ENCODE peak calls at places on chromosomes 3 and 15, in seven cellular contexts. M is DMS153; E is NCI-H2081; Q is hepatic stellate cell; F is cerebellar cortex; J is activated CD8-positive, alpha-beta memory T cell treated with anti-CD3 and anti-CD28 coated beads, Interleukin-2, amount 50 U/mL, for 48 hours; C is thoracic aorta. Z is an unnamed sample.

GRCh38 chr3:119891944-119892721 is 110.2 kb downstream of the NR1I2 start:
- DNase-seq in M (no peak), E (peak; percentile 72), Q (peak; percentile 9), F (peak; percentile 73), J (no peak), C (no peak), Z (peak; percentile 75)

GRCh38 chr15:98787936-98788757 is 139.8 kb downstream of the IGF1R start:
- DNase-seq in M (no peak), E (no peak), Q (no peak), F (no peak), J (no peak), C (no peak), Z (no peak)

GRCh38 chr3:170222647-170223541 is 670 bp downstream of the PRKCI start:
- DNase-seq in M (peak; percentile 2), E (peak; percentile 32), Q (peak; percentile 47), F (peak; percentile 58), J (no peak), C (peak; percentile 5), Z (no peak)

GRCh38 chr3:115758076-115758763 is 134.9 kb downstream of the GAP43 start:
- DNase-seq in M (peak; percentile 41), E (peak; percentile 37), Q (no peak), F (no peak), J (no peak), C (no peak), Z (no peak)

GRCh38 chr3:17935217-17935616 is 192.8 kb upstream of the TBC1D5 start:
- DNase-seq in M (peak; percentile 50), E (no peak), Q (no peak), F (no peak), J (no peak), C (no peak), Z (peak; percentile 70)

GRCh38 chr15:31230630-31231485 is 95.8 kb upstream of the KLF13 start:
- DNase-seq in M (no peak), E (no peak), Q (no peak), F (no peak), J (no peak), C (no peak), Z (no peak)

GRCh38 chr15:100772478-100773378 is 106.9 kb upstream of the ALDH1A3 start:
- DNase-seq in M (no peak), E (no peak), Q (no peak), F (no peak), J (no peak), C (no peak), Z (no peak)

GRCh38 chr3:192207239-192207638 is 520.1 kb downstream of the FGF12 start:
- DNase-seq in M (no peak), E (no peak), Q (no peak), F (no peak), J (no peak), C (no peak), Z (no peak)

GRCh38 chr3:192772495-192772894 is 45.2 kb upstream of the FGF12 start:
- DNase-seq in M (peak; percentile 6), E (peak; percentile 72), Q (peak; percentile 21), F (peak; percentile 67), J (no peak), C (no peak), Z (peak; percentile 21)

GRCh38 chr3:117892431-117892841 is 1142.2 kb downstream of the IGSF11 start:
- DNase-seq in M (no peak), E (no peak), Q (no peak), F (no peak), J (no peak), C (no peak), Z (no peak)

GRCh38 chr15:98730860-98731711 is 82.7 kb downstream of the IGF1R start:
- DNase-seq in M (no peak), E (no peak), Q (no peak), F (no peak), J (no peak), C (no peak), Z (no peak)

GRCh38 chr3:27708246-27708645 is 13.9 kb downstream of the EOMES start:
- DNase-seq in M (no peak), E (no peak), Q (no peak), F (no peak), J (no peak), C (no peak), Z (no peak)

GRCh38 chr15:63532307-63532744 is 27.9 kb downstream of the USP3 start:
- DNase-seq in M (no peak), E (no peak), Q (no peak), F (no peak), J (no peak), C (no peak), Z (no peak)

GRCh38 chr3:49519916-49520385 is 34.3 kb upstream of the BSN start:
- DNase-seq in M (no peak), E (no peak), Q (no peak), F (no peak), J (no peak), C (no peak), Z (no peak)

GRCh38 chr15:74172751-74173544 is 562 bp upstream of the ISLR start:
- DNase-seq in M (no peak), E (no peak), Q (peak; percentile 79), F (no peak), J (no peak), C (no peak), Z (peak; percentile 33)

GRCh38 chr15:56821721-56822425 is 88.6 kb upstream of the ZNF280D start:
- DNase-seq in M (peak; percentile 14), E (peak; percentile 42), Q (peak; percentile 17), F (peak; percentile 70), J (no peak), C (no peak), Z (peak; percentile 42)

GRCh38 chr15:99931703-99932603 is 198.7 kb upstream of the LYSMD4 start:
- DNase-seq in M (no peak), E (no peak), Q (peak; percentile 30), F (no peak), J (no peak), C (no peak), Z (no peak)

GRCh38 chr3:11878837-11879236 is 32.2 kb upstream of the TAMM41 start:
- DNase-seq in M (no peak), E (no peak), Q (no peak), F (no peak), J (no peak), C (no peak), Z (no peak)

GRCh38 chr3:129173206-129173605 is 10.5 kb downstream of the CNBP start:
- DNase-seq in M (no peak), E (no peak), Q (no peak), F (no peak), J (no peak), C (no peak), Z (no peak)

GRCh38 chr15:96783746-96784145 is 453.2 kb downstream of the NR2F2 start:
- DNase-seq in M (no peak), E (no peak), Q (no peak), F (no peak), J (no peak), C (no peak), Z (no peak)

GRCh38 chr3:127753338-127753737 is 69.0 kb downstream of the MGLL start:
- DNase-seq in M (no peak), E (no peak), Q (no peak), F (peak; percentile 92), J (no peak), C (no peak), Z (no peak)

GRCh38 chr15:76983588-76984379 is 11.1 kb upstream of the PSTPIP1 start:
- DNase-seq in M (no peak), E (no peak), Q (no peak), F (no peak), J (peak; percentile 50), C (no peak), Z (no peak)

GRCh38 chr3:197528190-197528589 is 27.6 kb downstream of the BDH1 start:
- DNase-seq in M (no peak), E (no peak), Q (no peak), F (no peak), J (no peak), C (no peak), Z (no peak)

GRCh38 chr3:72334681-72335457 is 513.4 kb downstream of the SHQ1 start:
- DNase-seq in M (no peak), E (peak; percentile 15), Q (no peak), F (peak; percentile 84), J (no peak), C (no peak), Z (no peak)

GRCh38 chr3:194103475-194103874 is 32.5 kb upstream of the HES1 start:
- DNase-seq in M (no peak), E (no peak), Q (no peak), F (no peak), J (no peak), C (no peak), Z (no peak)

GRCh38 chr3:6168242-6168641 is 692.7 kb upstream of the GRM7 start:
- DNase-seq in M (no peak), E (no peak), Q (no peak), F (no peak), J (no peak), C (no peak), Z (no peak)

GRCh38 chr15:84915011-84915958 is 30.8 kb downstream of the SLC28A1 start:
- DNase-seq in M (peak; percentile 56), E (no peak), Q (peak; percentile 89), F (no peak), J (peak; percentile 74), C (peak; percentile 84), Z (peak; percentile 30)

GRCh38 chr15:93362203-93362602 is 273.2 kb upstream of the RGMA start:
- DNase-seq in M (no peak), E (no peak), Q (no peak), F (no peak), J (no peak), C (no peak), Z (no peak)

GRCh38 chr3:148233403-148233802 is 464.3 kb upstream of the AGTR1 start:
- DNase-seq in M (no peak), E (no peak), Q (peak; percentile 2), F (no peak), J (no peak), C (no peak), Z (no peak)

GRCh38 chr3:170355738-170356595 is 1.5 kb upstream of the SKIL start:
- DNase-seq in M (no peak), E (no peak), Q (peak; percentile 25), F (peak; percentile 75), J (no peak), C (no peak), Z (peak; percentile 83)

GRCh38 chr3:76362643-76363042 is 577.3 kb upstream of the ZNF717 start:
- DNase-seq in M (no peak), E (no peak), Q (no peak), F (no peak), J (no peak), C (no peak), Z (no peak)

GRCh38 chr3:184395320-184395660 is 15.4 kb downstream of the CHRD start:
- DNase-seq in M (no peak), E (no peak), Q (no peak), F (no peak), J (no peak), C (no peak), Z (no peak)

Z was measured in NCI-H2227 treated with DMSO at 0.1 percent for 48 hours.